ENCODE peak calls at places on chromosomes 13 and 19, in four cellular contexts. One of them, this sample, is unnamed.

GRCh38 chr19:31175564-31176348 is 173.5 kb downstream of the TSHZ3 start:
- DNase-seq in stimulated activated CD8-positive, alpha-beta memory T cell treated with anti-CD3 and anti-CD28 coated beads, Interleukin-7, amount 100 ng/mL, for 1 hour: no peak
- DNase-seq in stimulated activated CD4-positive, alpha-beta T cell treated with anti-CD3 and anti-CD28 coated beads, Interleukin-2, amount 100 ng/mL, for 48 hours: no peak
- DNase-seq in neural crest cell: no peak
- DNase-seq in this sample: no peak

GRCh38 chr13:51148952-51149573 is 38.0 kb upstream of the C13orf42 start:
- DNase-seq in neural crest cell: peak
- DNase-seq in stimulated activated CD8-positive, alpha-beta memory T cell treated with anti-CD3 and anti-CD28 coated beads, Interleukin-7, amount 100 ng/mL, for 1 hour: no peak
- DNase-seq in stimulated activated CD4-positive, alpha-beta T cell treated with anti-CD3 and anti-CD28 coated beads, Interleukin-2, amount 100 ng/mL, for 48 hours: no peak
- DNase-seq in this sample: peak

GRCh38 chr13:20340759-20341161 is 108.6 kb upstream of the GJB6 start:
- DNase-seq in stimulated activated CD4-positive, alpha-beta T cell treated with anti-CD3 and anti-CD28 coated beads, Interleukin-2, amount 100 ng/mL, for 48 hours: no peak
- DNase-seq in neural crest cell: no peak
- DNase-seq in stimulated activated CD8-positive, alpha-beta memory T cell treated with anti-CD3 and anti-CD28 coated beads, Interleukin-7, amount 100 ng/mL, for 1 hour: no peak
- DNase-seq in this sample: no peak

GRCh38 chr13:24035411-24035810 is 125.1 kb upstream of the SPATA13 start:
- DNase-seq in neural crest cell: no peak
- DNase-seq in stimulated activated CD4-positive, alpha-beta T cell treated with anti-CD3 and anti-CD28 coated beads, Interleukin-2, amount 100 ng/mL, for 48 hours: no peak
- DNase-seq in stimulated activated CD8-positive, alpha-beta memory T cell treated with anti-CD3 and anti-CD28 coated beads, Interleukin-7, amount 100 ng/mL, for 1 hour: no peak
- DNase-seq in this sample: no peak

GRCh38 chr13:105346141-105346766 is 1189.2 kb downstream of the EFNB2 start:
- DNase-seq in stimulated activated CD4-positive, alpha-beta T cell treated with anti-CD3 and anti-CD28 coated beads, Interleukin-2, amount 100 ng/mL, for 48 hours: no peak
- DNase-seq in neural crest cell: no peak
- DNase-seq in stimulated activated CD8-positive, alpha-beta memory T cell treated with anti-CD3 and anti-CD28 coated beads, Interleukin-7, amount 100 ng/mL, for 1 hour: no peak
- DNase-seq in this sample: no peak

GRCh38 chr13:32159147-32159869 is 127.7 kb downstream of the FRY start:
- DNase-seq in stimulated activated CD8-positive, alpha-beta memory T cell treated with anti-CD3 and anti-CD28 coated beads, Interleukin-7, amount 100 ng/mL, for 1 hour: no peak
- DNase-seq in neural crest cell: no peak
- DNase-seq in stimulated activated CD4-positive, alpha-beta T cell treated with anti-CD3 and anti-CD28 coated beads, Interleukin-2, amount 100 ng/mL, for 48 hours: no peak
- DNase-seq in this sample: no peak

GRCh38 chr13:27347373-27347772 is 76.7 kb downstream of the RASL11A start:
- DNase-seq in stimulated activated CD4-positive, alpha-beta T cell treated with anti-CD3 and anti-CD28 coated beads, Interleukin-2, amount 100 ng/mL, for 48 hours: no peak
- DNase-seq in stimulated activated CD8-positive, alpha-beta memory T cell treated with anti-CD3 and anti-CD28 coated beads, Interleukin-7, amount 100 ng/mL, for 1 hour: no peak
- DNase-seq in neural crest cell: no peak
- DNase-seq in this sample: no peak

GRCh38 chr19:45471866-45472556 is 4.2 kb downstream of the FOSB start:
- DNase-seq in neural crest cell: no peak
- DNase-seq in stimulated activated CD4-positive, alpha-beta T cell treated with anti-CD3 and anti-CD28 coated beads, Interleukin-2, amount 100 ng/mL, for 48 hours: no peak
- DNase-seq in stimulated activated CD8-positive, alpha-beta memory T cell treated with anti-CD3 and anti-CD28 coated beads, Interleukin-7, amount 100 ng/mL, for 1 hour: no peak
- DNase-seq in this sample: no peak

GRCh38 chr13:107271226-107271625 is 703.3 kb upstream of the ARGLU1 start:
- DNase-seq in neural crest cell: peak
- DNase-seq in stimulated activated CD4-positive, alpha-beta T cell treated with anti-CD3 and anti-CD28 coated beads, Interleukin-2, amount 100 ng/mL, for 48 hours: no peak
- DNase-seq in stimulated activated CD8-positive, alpha-beta memory T cell treated with anti-CD3 and anti-CD28 coated beads, Interleukin-7, amount 100 ng/mL, for 1 hour: no peak
- DNase-seq in this sample: peak

GRCh38 chr19:18428837-18429674 is 8.9 kb downstream of the ISYNA1 start:
- DNase-seq in neural crest cell: peak
- DNase-seq in stimulated activated CD8-positive, alpha-beta memory T cell treated with anti-CD3 and anti-CD28 coated beads, Interleukin-7, amount 100 ng/mL, for 1 hour: peak
- DNase-seq in stimulated activated CD4-positive, alpha-beta T cell treated with anti-CD3 and anti-CD28 coated beads, Interleukin-2, amount 100 ng/mL, for 48 hours: peak
- DNase-seq in this sample: peak

GRCh38 chr13:23348270-23349126 is 85.0 kb downstream of the SACS start:
- DNase-seq in stimulated activated CD4-positive, alpha-beta T cell treated with anti-CD3 and anti-CD28 coated beads, Interleukin-2, amount 100 ng/mL, for 48 hours: no peak
- DNase-seq in neural crest cell: no peak
- DNase-seq in stimulated activated CD8-positive, alpha-beta memory T cell treated with anti-CD3 and anti-CD28 coated beads, Interleukin-7, amount 100 ng/mL, for 1 hour: no peak
- DNase-seq in this sample: no peak

GRCh38 chr13:48983331-48983730 is 7.6 kb downstream of the FNDC3A start:
- DNase-seq in stimulated activated CD4-positive, alpha-beta T cell treated with anti-CD3 and anti-CD28 coated beads, Interleukin-2, amount 100 ng/mL, for 48 hours: no peak
- DNase-seq in stimulated activated CD8-positive, alpha-beta memory T cell treated with anti-CD3 and anti-CD28 coated beads, Interleukin-7, amount 100 ng/mL, for 1 hour: no peak
- DNase-seq in neural crest cell: no peak
- DNase-seq in this sample: no peak

GRCh38 chr19:11274533-11275086 is 12.3 kb upstream of the DOCK6 start:
- DNase-seq in stimulated activated CD8-positive, alpha-beta memory T cell treated with anti-CD3 and anti-CD28 coated beads, Interleukin-7, amount 100 ng/mL, for 1 hour: no peak
- DNase-seq in neural crest cell: no peak
- DNase-seq in stimulated activated CD4-positive, alpha-beta T cell treated with anti-CD3 and anti-CD28 coated beads, Interleukin-2, amount 100 ng/mL, for 48 hours: no peak
- DNase-seq in this sample: no peak

GRCh38 chr13:31870511-31870910 is 131.2 kb downstream of the RXFP2 start:
- DNase-seq in stimulated activated CD8-positive, alpha-beta memory T cell treated with anti-CD3 and anti-CD28 coated beads, Interleukin-7, amount 100 ng/mL, for 1 hour: no peak
- DNase-seq in stimulated activated CD4-positive, alpha-beta T cell treated with anti-CD3 and anti-CD28 coated beads, Interleukin-2, amount 100 ng/mL, for 48 hours: no peak
- DNase-seq in neural crest cell: no peak
- DNase-seq in this sample: no peak

GRCh38 chr19:32174386-32175113 is 170.9 kb upstream of the ZNF507 start:
- DNase-seq in neural crest cell: no peak
- DNase-seq in stimulated activated CD4-positive, alpha-beta T cell treated with anti-CD3 and anti-CD28 coated beads, Interleukin-2, amount 100 ng/mL, for 48 hours: no peak
- DNase-seq in stimulated activated CD8-positive, alpha-beta memory T cell treated with anti-CD3 and anti-CD28 coated beads, Interleukin-7, amount 100 ng/mL, for 1 hour: no peak
- DNase-seq in this sample: no peak

GRCh38 chr19:1433119-1434039 is 4.8 kb upstream of the RPS15 start:
- DNase-seq in neural crest cell: no peak
- DNase-seq in stimulated activated CD4-positive, alpha-beta T cell treated with anti-CD3 and anti-CD28 coated beads, Interleukin-2, amount 100 ng/mL, for 48 hours: no peak
- DNase-seq in stimulated activated CD8-positive, alpha-beta memory T cell treated with anti-CD3 and anti-CD28 coated beads, Interleukin-7, amount 100 ng/mL, for 1 hour: no peak
- DNase-seq in this sample: no peak

GRCh38 chr19:57269515-57270250 is 10.6 kb upstream of the ZNF460 start:
- DNase-seq in stimulated activated CD4-positive, alpha-beta T cell treated with anti-CD3 and anti-CD28 coated beads, Interleukin-2, amount 100 ng/mL, for 48 hours: no peak
- DNase-seq in stimulated activated CD8-positive, alpha-beta memory T cell treated with anti-CD3 and anti-CD28 coated beads, Interleukin-7, amount 100 ng/mL, for 1 hour: no peak
- DNase-seq in neural crest cell: no peak
- DNase-seq in this sample: no peak

GRCh38 chr13:110593430-110594130 is 21.8 kb upstream of the NAXD start:
- DNase-seq in stimulated activated CD8-positive, alpha-beta memory T cell treated with anti-CD3 and anti-CD28 coated beads, Interleukin-7, amount 100 ng/mL, for 1 hour: no peak
- DNase-seq in neural crest cell: no peak
- DNase-seq in stimulated activated CD4-positive, alpha-beta T cell treated with anti-CD3 and anti-CD28 coated beads, Interleukin-2, amount 100 ng/mL, for 48 hours: no peak
- DNase-seq in this sample: no peak

GRCh38 chr13:94712287-94712811 is at the start of gene SOX21:
- DNase-seq in neural crest cell: peak
- DNase-seq in stimulated activated CD8-positive, alpha-beta memory T cell treated with anti-CD3 and anti-CD28 coated beads, Interleukin-7, amount 100 ng/mL, for 1 hour: no peak
- DNase-seq in stimulated activated CD4-positive, alpha-beta T cell treated with anti-CD3 and anti-CD28 coated beads, Interleukin-2, amount 100 ng/mL, for 48 hours: no peak
- DNase-seq in this sample: no peak

GRCh38 chr19:2533686-2534085 is 57.8 kb downstream of the GADD45B start:
- DNase-seq in neural crest cell: no peak
- DNase-seq in stimulated activated CD8-positive, alpha-beta memory T cell treated with anti-CD3 and anti-CD28 coated beads, Interleukin-7, amount 100 ng/mL, for 1 hour: no peak
- DNase-seq in stimulated activated CD4-positive, alpha-beta T cell treated with anti-CD3 and anti-CD28 coated beads, Interleukin-2, amount 100 ng/mL, for 48 hours: no peak
- DNase-seq in this sample: no peak

GRCh38 chr13:113528101-113528797 is 37.7 kb upstream of the DCUN1D2 start:
- DNase-seq in neural crest cell: no peak
- DNase-seq in stimulated activated CD4-positive, alpha-beta T cell treated with anti-CD3 and anti-CD28 coated beads, Interleukin-2, amount 100 ng/mL, for 48 hours: no peak
- DNase-seq in stimulated activated CD8-positive, alpha-beta memory T cell treated with anti-CD3 and anti-CD28 coated beads, Interleukin-7, amount 100 ng/mL, for 1 hour: no peak
- DNase-seq in this sample: no peak

GRCh38 chr13:77213644-77214043 is 113.2 kb downstream of the MYCBP2 start:
- DNase-seq in neural crest cell: no peak
- DNase-seq in stimulated activated CD4-positive, alpha-beta T cell treated with anti-CD3 and anti-CD28 coated beads, Interleukin-2, amount 100 ng/mL, for 48 hours: no peak
- DNase-seq in stimulated activated CD8-positive, alpha-beta memory T cell treated with anti-CD3 and anti-CD28 coated beads, Interleukin-7, amount 100 ng/mL, for 1 hour: no peak
- DNase-seq in this sample: no peak

GRCh38 chr19:45446295-45446694 is 21.5 kb upstream of the FOSB start:
- DNase-seq in stimulated activated CD8-positive, alpha-beta memory T cell treated with anti-CD3 and anti-CD28 coated beads, Interleukin-7, amount 100 ng/mL, for 1 hour: no peak
- DNase-seq in neural crest cell: no peak
- DNase-seq in stimulated activated CD4-positive, alpha-beta T cell treated with anti-CD3 and anti-CD28 coated beads, Interleukin-2, amount 100 ng/mL, for 48 hours: no peak
- DNase-seq in this sample: no peak

GRCh38 chr13:95734124-95734523 is 57.2 kb downstream of the DNAJC3 start:
- DNase-seq in stimulated activated CD8-positive, alpha-beta memory T cell treated with anti-CD3 and anti-CD28 coated beads, Interleukin-7, amount 100 ng/mL, for 1 hour: no peak
- DNase-seq in neural crest cell: no peak
- DNase-seq in stimulated activated CD4-positive, alpha-beta T cell treated with anti-CD3 and anti-CD28 coated beads, Interleukin-2, amount 100 ng/mL, for 48 hours: no peak
- DNase-seq in this sample: no peak

GRCh38 chr19:46678110-46678732 is 17.2 kb upstream of the DACT3 start:
- DNase-seq in stimulated activated CD8-positive, alpha-beta memory T cell treated with anti-CD3 and anti-CD28 coated beads, Interleukin-7, amount 100 ng/mL, for 1 hour: no peak
- DNase-seq in stimulated activated CD4-positive, alpha-beta T cell treated with anti-CD3 and anti-CD28 coated beads, Interleukin-2, amount 100 ng/mL, for 48 hours: peak
- DNase-seq in neural crest cell: no peak
- DNase-seq in this sample: no peak

GRCh38 chr13:113117335-113117872 is 5.2 kb upstream of the F10 start:
- DNase-seq in stimulated activated CD8-positive, alpha-beta memory T cell treated with anti-CD3 and anti-CD28 coated beads, Interleukin-7, amount 100 ng/mL, for 1 hour: no peak
- DNase-seq in neural crest cell: no peak
- DNase-seq in stimulated activated CD4-positive, alpha-beta T cell treated with anti-CD3 and anti-CD28 coated beads, Interleukin-2, amount 100 ng/mL, for 48 hours: no peak
- DNase-seq in this sample: no peak

GRCh38 chr19:8367327-8368001 is 3.5 kb downstream of the ANGPTL4 start:
- DNase-seq in neural crest cell: peak
- DNase-seq in stimulated activated CD4-positive, alpha-beta T cell treated with anti-CD3 and anti-CD28 coated beads, Interleukin-2, amount 100 ng/mL, for 48 hours: no peak
- DNase-seq in stimulated activated CD8-positive, alpha-beta memory T cell treated with anti-CD3 and anti-CD28 coated beads, Interleukin-7, amount 100 ng/mL, for 1 hour: no peak
- DNase-seq in this sample: peak

GRCh38 chr13:50909605-50910482 is at the start of gene RNASEH2B:
- DNase-seq in neural crest cell: peak
- DNase-seq in stimulated activated CD8-positive, alpha-beta memory T cell treated with anti-CD3 and anti-CD28 coated beads, Interleukin-7, amount 100 ng/mL, for 1 hour: peak
- DNase-seq in stimulated activated CD4-positive, alpha-beta T cell treated with anti-CD3 and anti-CD28 coated beads, Interleukin-2, amount 100 ng/mL, for 48 hours: peak
- DNase-seq in this sample: peak

GRCh38 chr13:43113603-43114002 is 90.2 kb downstream of the DNAJC15 start:
- DNase-seq in neural crest cell: no peak
- DNase-seq in stimulated activated CD8-positive, alpha-beta memory T cell treated with anti-CD3 and anti-CD28 coated beads, Interleukin-7, amount 100 ng/mL, for 1 hour: no peak
- DNase-seq in stimulated activated CD4-positive, alpha-beta T cell treated with anti-CD3 and anti-CD28 coated beads, Interleukin-2, amount 100 ng/mL, for 48 hours: no peak
- DNase-seq in this sample: no peak

GRCh38 chr19:40424637-40425449 is 949 bp downstream of the SERTAD1 start:
- DNase-seq in stimulated activated CD4-positive, alpha-beta T cell treated with anti-CD3 and anti-CD28 coated beads, Interleukin-2, amount 100 ng/mL, for 48 hours: no peak
- DNase-seq in stimulated activated CD8-positive, alpha-beta memory T cell treated with anti-CD3 and anti-CD28 coated beads, Interleukin-7, amount 100 ng/mL, for 1 hour: no peak
- DNase-seq in neural crest cell: no peak
- DNase-seq in this sample: no peak

GRCh38 chr13:100269837-100270236 is 180.9 kb downstream of the PCCA start:
- DNase-seq in neural crest cell: no peak
- DNase-seq in stimulated activated CD8-positive, alpha-beta memory T cell treated with anti-CD3 and anti-CD28 coated beads, Interleukin-7, amount 100 ng/mL, for 1 hour: no peak
- DNase-seq in stimulated activated CD4-positive, alpha-beta T cell treated with anti-CD3 and anti-CD28 coated beads, Interleukin-2, amount 100 ng/mL, for 48 hours: no peak
- DNase-seq in this sample: no peak

GRCh38 chr13:64925727-64926126 is 2304.4 kb downstream of the PCDH9 start:
- DNase-seq in stimulated activated CD4-positive, alpha-beta T cell treated with anti-CD3 and anti-CD28 coated beads, Interleukin-2, amount 100 ng/mL, for 48 hours: no peak
- DNase-seq in stimulated activated CD8-positive, alpha-beta memory T cell treated with anti-CD3 and anti-CD28 coated beads, Interleukin-7, amount 100 ng/mL, for 1 hour: no peak
- DNase-seq in neural crest cell: no peak
- DNase-seq in this sample: no peak

GRCh38 chr13:70541451-70541850 is 433.2 kb upstream of the KLHL1 start:
- DNase-seq in stimulated activated CD8-positive, alpha-beta memory T cell treated with anti-CD3 and anti-CD28 coated beads, Interleukin-7, amount 100 ng/mL, for 1 hour: no peak
- DNase-seq in neural crest cell: no peak
- DNase-seq in stimulated activated CD4-positive, alpha-beta T cell treated with anti-CD3 and anti-CD28 coated beads, Interleukin-2, amount 100 ng/mL, for 48 hours: no peak
- DNase-seq in this sample: no peak

GRCh38 chr19:38425222-38425809 is 703 bp downstream of the RASGRP4 start:
- DNase-seq in stimulated activated CD8-positive, alpha-beta memory T cell treated with anti-CD3 and anti-CD28 coated beads, Interleukin-7, amount 100 ng/mL, for 1 hour: no peak
- DNase-seq in neural crest cell: no peak
- DNase-seq in stimulated activated CD4-positive, alpha-beta T cell treated with anti-CD3 and anti-CD28 coated beads, Interleukin-2, amount 100 ng/mL, for 48 hours: no peak
- DNase-seq in this sample: no peak

This sample was measured in NCI-H2227 treated with DMSO at 0.1 percent for 48 hours.